ENCODE peak calls at places on chromosomes 7 and 10, in seven cellular contexts. One of them, this sample, is unnamed.

GRCh38 chr7:41107330-41107937 is 595.5 kb downstream of the INHBA start:
- DNase-seq in dorsolateral prefrontal cortex: no peak
- DNase-seq in fibroblast of mammary gland: no peak
- DNase-seq in stimulated activated CD4-positive, alpha-beta T cell treated with anti-CD3 and anti-CD28 coated beads, Interleukin-4, amount 100 ng/mL, for 48 hours: no peak
- DNase-seq in renal cortical epithelial cell: peak; percentile 91
- DNase-seq in NCI-H2029: no peak
- DNase-seq in tibial nerve: no peak
- DNase-seq in this sample: peak; percentile 71

GRCh38 chr7:25847331-25848070 is 304.5 kb upstream of the NFE2L3 start:
- DNase-seq in dorsolateral prefrontal cortex: no peak
- DNase-seq in fibroblast of mammary gland: peak; percentile 63
- DNase-seq in stimulated activated CD4-positive, alpha-beta T cell treated with anti-CD3 and anti-CD28 coated beads, Interleukin-4, amount 100 ng/mL, for 48 hours: no peak
- DNase-seq in renal cortical epithelial cell: peak; percentile 71
- DNase-seq in NCI-H2029: no peak
- DNase-seq in tibial nerve: no peak
- DNase-seq in this sample: peak; percentile 92

GRCh38 chr7:138565451-138566114 is 105.5 kb downstream of the TRIM24 start:
- DNase-seq in dorsolateral prefrontal cortex: no peak
- DNase-seq in fibroblast of mammary gland: peak; percentile 78
- DNase-seq in stimulated activated CD4-positive, alpha-beta T cell treated with anti-CD3 and anti-CD28 coated beads, Interleukin-4, amount 100 ng/mL, for 48 hours: no peak
- DNase-seq in renal cortical epithelial cell: peak; percentile 87
- DNase-seq in NCI-H2029: no peak
- DNase-seq in tibial nerve: no peak
- DNase-seq in this sample: peak; percentile 80

GRCh38 chr7:4681922-4682620 is at the start of gene FOXK1:
- DNase-seq in dorsolateral prefrontal cortex: peak; percentile 44
- DNase-seq in fibroblast of mammary gland: peak; percentile 55
- DNase-seq in stimulated activated CD4-positive, alpha-beta T cell treated with anti-CD3 and anti-CD28 coated beads, Interleukin-4, amount 100 ng/mL, for 48 hours: peak; percentile 79
- DNase-seq in renal cortical epithelial cell: no peak
- DNase-seq in NCI-H2029: peak; percentile 65
- DNase-seq in tibial nerve: peak; percentile 51
- DNase-seq in this sample: peak; percentile 83

GRCh38 chr10:132463333-132464255 is 66.6 kb downstream of the PWWP2B start:
- DNase-seq in dorsolateral prefrontal cortex: no peak
- DNase-seq in fibroblast of mammary gland: peak; percentile 34
- DNase-seq in stimulated activated CD4-positive, alpha-beta T cell treated with anti-CD3 and anti-CD28 coated beads, Interleukin-4, amount 100 ng/mL, for 48 hours: no peak
- DNase-seq in renal cortical epithelial cell: no peak
- DNase-seq in NCI-H2029: no peak
- DNase-seq in tibial nerve: no peak
- DNase-seq in this sample: peak; percentile 39

GRCh38 chr7:140375808-140376730 is 22.3 kb downstream of the SLC37A3 start:
- DNase-seq in dorsolateral prefrontal cortex: no peak
- DNase-seq in fibroblast of mammary gland: no peak
- DNase-seq in stimulated activated CD4-positive, alpha-beta T cell treated with anti-CD3 and anti-CD28 coated beads, Interleukin-4, amount 100 ng/mL, for 48 hours: no peak
- DNase-seq in renal cortical epithelial cell: no peak
- DNase-seq in NCI-H2029: no peak
- DNase-seq in tibial nerve: no peak
- DNase-seq in this sample: no peak

GRCh38 chr10:83943920-83944319 is 195.4 kb upstream of the GHITM start:
- DNase-seq in dorsolateral prefrontal cortex: no peak
- DNase-seq in fibroblast of mammary gland: no peak
- DNase-seq in stimulated activated CD4-positive, alpha-beta T cell treated with anti-CD3 and anti-CD28 coated beads, Interleukin-4, amount 100 ng/mL, for 48 hours: no peak
- DNase-seq in renal cortical epithelial cell: no peak
- DNase-seq in NCI-H2029: no peak
- DNase-seq in tibial nerve: no peak
- DNase-seq in this sample: no peak

GRCh38 chr7:94190599-94191061 is 186.5 kb upstream of the BET1 start:
- DNase-seq in dorsolateral prefrontal cortex: no peak
- DNase-seq in fibroblast of mammary gland: peak; percentile 98
- DNase-seq in stimulated activated CD4-positive, alpha-beta T cell treated with anti-CD3 and anti-CD28 coated beads, Interleukin-4, amount 100 ng/mL, for 48 hours: no peak
- DNase-seq in renal cortical epithelial cell: peak; percentile 94
- DNase-seq in NCI-H2029: no peak
- DNase-seq in tibial nerve: no peak
- DNase-seq in this sample: peak; percentile 94

GRCh38 chr10:114547466-114547865 is 110.6 kb downstream of the ABLIM1 start:
- DNase-seq in dorsolateral prefrontal cortex: no peak
- DNase-seq in fibroblast of mammary gland: no peak
- DNase-seq in stimulated activated CD4-positive, alpha-beta T cell treated with anti-CD3 and anti-CD28 coated beads, Interleukin-4, amount 100 ng/mL, for 48 hours: no peak
- DNase-seq in renal cortical epithelial cell: no peak
- DNase-seq in NCI-H2029: no peak
- DNase-seq in tibial nerve: no peak
- DNase-seq in this sample: no peak

GRCh38 chr7:141276031-141276430 is 202.2 kb downstream of the TMEM178B start:
- DNase-seq in dorsolateral prefrontal cortex: no peak
- DNase-seq in fibroblast of mammary gland: peak; percentile 3
- DNase-seq in stimulated activated CD4-positive, alpha-beta T cell treated with anti-CD3 and anti-CD28 coated beads, Interleukin-4, amount 100 ng/mL, for 48 hours: no peak
- DNase-seq in renal cortical epithelial cell: peak; percentile 84
- DNase-seq in NCI-H2029: no peak
- DNase-seq in tibial nerve: no peak
- DNase-seq in this sample: peak; percentile 38

GRCh38 chr7:112108984-112109383 is 97.2 kb downstream of the DOCK4 start:
- DNase-seq in dorsolateral prefrontal cortex: no peak
- DNase-seq in fibroblast of mammary gland: no peak
- DNase-seq in stimulated activated CD4-positive, alpha-beta T cell treated with anti-CD3 and anti-CD28 coated beads, Interleukin-4, amount 100 ng/mL, for 48 hours: no peak
- DNase-seq in renal cortical epithelial cell: no peak
- DNase-seq in NCI-H2029: no peak
- DNase-seq in tibial nerve: no peak
- DNase-seq in this sample: no peak

GRCh38 chr7:35365523-35365922 is 111.6 kb upstream of the TBX20 start:
- DNase-seq in dorsolateral prefrontal cortex: no peak
- DNase-seq in fibroblast of mammary gland: no peak
- DNase-seq in stimulated activated CD4-positive, alpha-beta T cell treated with anti-CD3 and anti-CD28 coated beads, Interleukin-4, amount 100 ng/mL, for 48 hours: no peak
- DNase-seq in renal cortical epithelial cell: no peak
- DNase-seq in NCI-H2029: no peak
- DNase-seq in tibial nerve: no peak
- DNase-seq in this sample: no peak

This sample was measured in ACHN.